ENCODE peak calls at places on chromosomes 12 and 14, in five cellular contexts. One of them, this sample, is unnamed.

GRCh38 chr12:576613-577110 is 86.6 kb downstream of the NINJ2 start:
- DNase-seq in WTC11: no peak
- DNase-seq in HepG2: no peak
- DNase-seq in GM12878: no peak
- DNase-seq in A549: no peak
- DNase-seq in this sample: no peak

GRCh38 chr14:21268612-21269251 is 510 bp downstream of the HNRNPC start:
- DNase-seq in WTC11: no peak
- DNase-seq in HepG2: peak; percentile 77
- DNase-seq in GM12878: no peak
- DNase-seq in A549: no peak
- DNase-seq in this sample: peak; percentile 41

GRCh38 chr14:96434040-96434439 is 42.1 kb downstream of the AK7 start:
- DNase-seq in WTC11: no peak
- DNase-seq in HepG2: no peak
- DNase-seq in GM12878: no peak
- DNase-seq in A549: no peak
- DNase-seq in this sample: no peak

GRCh38 chr12:31589582-31589895 is 1.4 kb downstream of the DENND5B start:
- DNase-seq in WTC11: peak; percentile 71
- DNase-seq in HepG2: no peak
- DNase-seq in GM12878: no peak
- DNase-seq in A549: no peak
- DNase-seq in this sample: peak; percentile 49

GRCh38 chr12:39990122-39991101 is 115.5 kb downstream of the SLC2A13 start:
- DNase-seq in WTC11: peak; percentile 57
- DNase-seq in HepG2: peak; percentile 28
- DNase-seq in GM12878: peak; percentile 9
- DNase-seq in A549: peak; percentile 15
- DNase-seq in this sample: peak; percentile 69

GRCh38 chr12:101877816-101878811 is 734 bp downstream of the DRAM1 start:
- DNase-seq in WTC11: no peak
- DNase-seq in HepG2: peak; percentile 7
- DNase-seq in GM12878: no peak
- DNase-seq in A549: peak; percentile 35
- DNase-seq in this sample: peak; percentile 39

GRCh38 chr12:65756956-65757511 is 67.2 kb upstream of the HMGA2 start:
- DNase-seq in WTC11: no peak
- DNase-seq in HepG2: no peak
- DNase-seq in GM12878: peak; percentile 87
- DNase-seq in A549: no peak
- DNase-seq in this sample: no peak

GRCh38 chr12:92739099-92739498 is 36.3 kb downstream of the PLEKHG7 start:
- DNase-seq in WTC11: no peak
- DNase-seq in HepG2: no peak
- DNase-seq in GM12878: no peak
- DNase-seq in A549: no peak
- DNase-seq in this sample: no peak

GRCh38 chr14:79732911-79733310 is 478.4 kb downstream of the DIO2 start:
- DNase-seq in WTC11: no peak
- DNase-seq in HepG2: no peak
- DNase-seq in GM12878: no peak
- DNase-seq in A549: no peak
- DNase-seq in this sample: no peak

GRCh38 chr12:82461851-82462250 is 103.5 kb downstream of the METTL25 start:
- DNase-seq in WTC11: no peak
- DNase-seq in HepG2: no peak
- DNase-seq in GM12878: no peak
- DNase-seq in A549: no peak
- DNase-seq in this sample: no peak

GRCh38 chr14:95119336-95119735 is 38.0 kb downstream of the DICER1 start:
- DNase-seq in WTC11: no peak
- DNase-seq in HepG2: no peak
- DNase-seq in GM12878: no peak
- DNase-seq in A549: no peak
- DNase-seq in this sample: no peak

GRCh38 chr14:26866741-26867140 is 268.9 kb upstream of the NOVA1 start:
- DNase-seq in WTC11: no peak
- DNase-seq in HepG2: no peak
- DNase-seq in GM12878: no peak
- DNase-seq in A549: no peak
- DNase-seq in this sample: no peak

GRCh38 chr12:27083861-27084271 is 1.5 kb upstream of the C12orf71 start:
- DNase-seq in WTC11: no peak
- DNase-seq in HepG2: no peak
- DNase-seq in GM12878: no peak
- DNase-seq in A549: no peak
- DNase-seq in this sample: no peak

GRCh38 chr12:14710632-14711324 is 14.4 kb upstream of the GUCY2C start:
- DNase-seq in WTC11: no peak
- DNase-seq in HepG2: no peak
- DNase-seq in GM12878: no peak
- DNase-seq in A549: no peak
- DNase-seq in this sample: no peak

GRCh38 chr12:91307957-91308705 is 125.5 kb upstream of the DCN start:
- DNase-seq in WTC11: no peak
- DNase-seq in HepG2: no peak
- DNase-seq in GM12878: no peak
- DNase-seq in A549: no peak
- DNase-seq in this sample: no peak

GRCh38 chr12:122006186-122006926 is 15.3 kb upstream of the BCL7A start:
- DNase-seq in WTC11: no peak
- DNase-seq in HepG2: no peak
- DNase-seq in GM12878: no peak
- DNase-seq in A549: no peak
- DNase-seq in this sample: no peak

GRCh38 chr12:62722971-62723680 is 211.8 kb downstream of the PPM1H start:
- DNase-seq in WTC11: no peak
- DNase-seq in HepG2: no peak
- DNase-seq in GM12878: no peak
- DNase-seq in A549: no peak
- DNase-seq in this sample: no peak

GRCh38 chr12:111227476-111228420 is 141.1 kb downstream of the PHETA1 start:
- DNase-seq in WTC11: no peak
- DNase-seq in HepG2: no peak
- DNase-seq in GM12878: no peak
- DNase-seq in A549: no peak
- DNase-seq in this sample: no peak

GRCh38 chr14:36988568-36988967 is 183.8 kb downstream of the SLC25A21 start:
- DNase-seq in WTC11: no peak
- DNase-seq in HepG2: no peak
- DNase-seq in GM12878: no peak
- DNase-seq in A549: no peak
- DNase-seq in this sample: no peak

GRCh38 chr14:24705840-24706239 is 71.8 kb upstream of the GZMB start:
- DNase-seq in WTC11: no peak
- DNase-seq in HepG2: no peak
- DNase-seq in GM12878: peak; percentile 58
- DNase-seq in A549: no peak
- DNase-seq in this sample: no peak

GRCh38 chr12:32235251-32235650 is 128.6 kb downstream of the BICD1 start:
- DNase-seq in WTC11: no peak
- DNase-seq in HepG2: no peak
- DNase-seq in GM12878: no peak
- DNase-seq in A549: no peak
- DNase-seq in this sample: no peak

GRCh38 chr12:14994610-14995009 is 21.8 kb downstream of the PDE6H start:
- DNase-seq in WTC11: no peak
- DNase-seq in HepG2: no peak
- DNase-seq in GM12878: no peak
- DNase-seq in A549: no peak
- DNase-seq in this sample: no peak

GRCh38 chr14:22870811-22871199 is 735 bp upstream of the LRP10 start:
- DNase-seq in WTC11: no peak
- DNase-seq in HepG2: no peak
- DNase-seq in GM12878: no peak
- DNase-seq in A549: no peak
- DNase-seq in this sample: no peak

GRCh38 chr14:75182820-75183219 is 6.4 kb upstream of the TMED10 start:
- DNase-seq in WTC11: no peak
- DNase-seq in HepG2: peak; percentile 50
- DNase-seq in GM12878: no peak
- DNase-seq in A549: no peak
- DNase-seq in this sample: no peak

GRCh38 chr12:9107542-9107873 is 8.2 kb downstream of the A2M start:
- DNase-seq in WTC11: no peak
- DNase-seq in HepG2: no peak
- DNase-seq in GM12878: no peak
- DNase-seq in A549: no peak
- DNase-seq in this sample: no peak

GRCh38 chr14:22122227-22123187 is 448.9 kb upstream of the OR4E1 start:
- DNase-seq in WTC11: no peak
- DNase-seq in HepG2: peak; percentile 37
- DNase-seq in GM12878: no peak
- DNase-seq in A549: no peak
- DNase-seq in this sample: no peak

GRCh38 chr12:724194-724855 is 28.1 kb upstream of the WNK1 start:
- DNase-seq in WTC11: no peak
- DNase-seq in HepG2: no peak
- DNase-seq in GM12878: no peak
- DNase-seq in A549: no peak
- DNase-seq in this sample: no peak

GRCh38 chr14:50318031-50318626 is 6.0 kb downstream of the DMAC2L start:
- DNase-seq in WTC11: no peak
- DNase-seq in HepG2: peak; percentile 27
- DNase-seq in GM12878: no peak
- DNase-seq in A549: peak; percentile 56
- DNase-seq in this sample: peak; percentile 24

GRCh38 chr12:58655375-58655774 is 264.9 kb downstream of the LRIG3 start:
- DNase-seq in WTC11: no peak
- DNase-seq in HepG2: no peak
- DNase-seq in GM12878: no peak
- DNase-seq in A549: no peak
- DNase-seq in this sample: no peak

GRCh38 chr12:102216086-102216691 is 18.6 kb upstream of the PMCH start:
- DNase-seq in WTC11: no peak
- DNase-seq in HepG2: no peak
- DNase-seq in GM12878: no peak
- DNase-seq in A549: peak; percentile 4
- DNase-seq in this sample: no peak

GRCh38 chr12:49369723-49370145 is 2.5 kb downstream of the SPATS2 start:
- DNase-seq in WTC11: peak; percentile 28
- DNase-seq in HepG2: peak; percentile 41
- DNase-seq in GM12878: peak; percentile 79
- DNase-seq in A549: peak; percentile 76
- DNase-seq in this sample: peak; percentile 43

GRCh38 chr14:104223101-104223809 is 84.9 kb downstream of the KIF26A start:
- DNase-seq in WTC11: peak; percentile 25
- DNase-seq in HepG2: no peak
- DNase-seq in GM12878: no peak
- DNase-seq in A549: no peak
- DNase-seq in this sample: peak; percentile 60

GRCh38 chr12:23303220-23303619 is 646.2 kb downstream of the SOX5 start:
- DNase-seq in WTC11: no peak
- DNase-seq in HepG2: no peak
- DNase-seq in GM12878: no peak
- DNase-seq in A549: no peak
- DNase-seq in this sample: no peak

GRCh38 chr12:96193725-96194571 is at the start of gene ELK3:
- DNase-seq in WTC11: peak; percentile 45
- DNase-seq in HepG2: peak; percentile 50
- DNase-seq in GM12878: no peak
- DNase-seq in A549: peak; percentile 56
- DNase-seq in this sample: peak; percentile 77

DNA sequence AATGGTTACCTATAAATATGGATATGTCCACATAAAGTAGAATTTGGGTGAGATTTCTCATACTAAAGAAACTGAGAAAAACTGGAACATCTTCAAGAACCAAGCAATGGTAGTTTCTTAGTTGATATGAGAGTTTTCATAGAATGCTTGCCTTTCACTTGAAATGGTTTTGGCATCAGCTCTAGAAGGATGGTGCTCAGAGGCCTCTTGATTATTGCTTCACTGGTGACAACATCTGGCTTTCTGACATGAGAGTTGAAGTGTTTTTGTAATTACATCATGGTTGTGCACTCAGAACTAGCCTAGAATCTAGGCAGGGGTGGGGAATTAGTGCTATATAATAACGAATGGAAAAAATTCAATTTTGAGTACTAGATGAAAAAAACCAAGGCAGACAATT is 172.8 kb upstream of the LMNTD1 start:
- DNase-seq in WTC11: no peak
- DNase-seq in HepG2: no peak
- DNase-seq in GM12878: no peak
- DNase-seq in A549: no peak
- DNase-seq in this sample: no peak
- TF ChIP-seq ESRRA in WTC11: no peak
- TF ChIP-seq ESRRA in HepG2: no peak
- TF ChIP-seq ESRRA in GM12878: no peak
- TF ChIP-seq ESRRA in A549: no peak
- TF ChIP-seq ESRRA in this sample: no peak

DNA sequence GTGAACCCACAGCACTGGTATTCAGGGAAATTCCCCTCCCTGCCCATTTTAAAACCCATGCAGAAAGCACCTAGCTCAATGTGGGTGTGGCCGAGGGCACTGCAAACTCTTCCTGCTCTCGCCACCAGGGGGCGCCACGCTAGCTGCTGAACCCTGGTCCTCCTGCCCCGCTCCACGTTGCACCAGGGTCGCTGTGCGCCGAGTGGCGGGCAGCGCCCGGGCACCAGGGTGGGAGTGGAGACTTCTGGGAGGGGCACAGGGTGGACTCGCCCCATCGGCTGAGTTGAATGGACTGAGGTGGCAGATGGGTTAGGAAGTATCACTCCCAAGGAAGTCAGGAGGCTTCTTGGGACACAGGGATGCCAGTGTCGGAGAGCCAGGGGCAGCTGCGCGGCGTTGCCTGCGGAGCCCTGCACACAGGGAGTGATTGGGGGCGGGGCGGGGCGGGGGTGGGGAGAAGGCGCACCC is 48.1 kb upstream of the BCL11B start:
- DNase-seq in WTC11: peak; percentile 85
- DNase-seq in HepG2: peak; percentile 29
- DNase-seq in GM12878: peak; percentile 39
- DNase-seq in A549: peak; percentile 77
- DNase-seq in this sample: peak; percentile 68
- TF ChIP-seq ESRRA in WTC11: no peak
- TF ChIP-seq ESRRA in HepG2: no peak
- TF ChIP-seq ESRRA in GM12878: no peak
- TF ChIP-seq ESRRA in A549: no peak
- TF ChIP-seq ESRRA in this sample: no peak

DNA sequence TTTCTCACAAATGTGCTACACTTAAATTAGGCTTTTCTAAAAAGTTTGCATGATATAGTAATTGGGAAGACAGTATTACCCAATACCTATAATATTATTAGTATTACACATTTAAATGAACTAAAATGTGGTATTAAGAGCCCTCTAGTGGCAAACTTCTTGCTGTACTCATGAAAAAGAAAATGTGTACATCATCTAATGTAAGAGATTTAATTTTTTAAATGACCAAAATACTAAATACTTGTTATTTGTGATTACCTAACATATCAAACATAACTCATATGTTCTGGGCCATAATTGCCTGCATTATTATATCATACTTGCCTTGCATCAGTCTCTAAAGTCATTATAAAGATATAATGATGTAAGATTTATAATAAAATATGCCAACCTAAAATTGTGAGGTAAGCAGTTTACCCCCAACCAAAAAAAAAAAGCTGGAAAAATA is 64.2 kb downstream of the DNAI7 start:
- DNase-seq in WTC11: no peak
- DNase-seq in HepG2: peak; percentile 31
- DNase-seq in GM12878: no peak
- DNase-seq in A549: peak; percentile 21
- DNase-seq in this sample: peak; percentile 26
- TF ChIP-seq ESRRA in WTC11: no peak
- TF ChIP-seq ESRRA in HepG2: no peak
- TF ChIP-seq ESRRA in GM12878: no peak
- TF ChIP-seq ESRRA in A549: no peak
- TF ChIP-seq ESRRA in this sample: no peak

GRCh38 chr12:28961948-28962384 is 187.1 kb upstream of the FAR2 start:
- DNase-seq in WTC11: no peak
- DNase-seq in HepG2: no peak
- DNase-seq in GM12878: no peak
- DNase-seq in A549: no peak
- DNase-seq in this sample: no peak
- TF ChIP-seq ESRRA in WTC11: no peak
- TF ChIP-seq ESRRA in HepG2: no peak
- TF ChIP-seq ESRRA in GM12878: no peak
- TF ChIP-seq ESRRA in A549: no peak
- TF ChIP-seq ESRRA in this sample: no peak